ENCODE peak calls at places on chromosomes 4 and X, in six cellular contexts. One of them, this sample, is unnamed.
A peak's percentile ranks its signal among the peaks of the same experiment; 100 is the strongest.

GRCh38 chr4:110071466-110071865 is 126.9 kb downstream of the ELOVL6 start:
- DNase-seq in tibial artery: no peak
- DNase-seq in OCI-LY7: no peak
- DNase-seq in testis: no peak
- DNase-seq in cardiac muscle cell: no peak
- DNase-seq in activated CD8-positive, alpha-beta T cell treated with anti-CD3 and anti-CD28 coated beads for 36 hours: no peak
- DNase-seq in this sample: no peak

GRCh38 chrX:11944486-11944885 is 186.4 kb downstream of the MSL3 start:
- DNase-seq in testis: peak; percentile 27
- DNase-seq in activated CD8-positive, alpha-beta T cell treated with anti-CD3 and anti-CD28 coated beads for 36 hours: peak; percentile 13
- DNase-seq in cardiac muscle cell: peak; percentile 78
- DNase-seq in tibial artery: no peak
- DNase-seq in OCI-LY7: peak; percentile 3
- DNase-seq in this sample: peak; percentile 38

GRCh38 chr4:137601924-137602323 is 69.6 kb upstream of the PCDH18 start:
- DNase-seq in OCI-LY7: no peak
- DNase-seq in testis: no peak
- DNase-seq in cardiac muscle cell: no peak
- DNase-seq in tibial artery: no peak
- DNase-seq in activated CD8-positive, alpha-beta T cell treated with anti-CD3 and anti-CD28 coated beads for 36 hours: no peak
- DNase-seq in this sample: no peak

GRCh38 chr4:37243061-37243460 is 1.5 kb upstream of the NWD2 start:
- DNase-seq in activated CD8-positive, alpha-beta T cell treated with anti-CD3 and anti-CD28 coated beads for 36 hours: no peak
- DNase-seq in cardiac muscle cell: no peak
- DNase-seq in OCI-LY7: no peak
- DNase-seq in tibial artery: no peak
- DNase-seq in testis: peak; percentile 38
- DNase-seq in this sample: peak; percentile 12

GRCh38 chr4:30714408-30715031 is 5.6 kb upstream of the PCDH7 start:
- DNase-seq in activated CD8-positive, alpha-beta T cell treated with anti-CD3 and anti-CD28 coated beads for 36 hours: peak; percentile 4
- DNase-seq in testis: peak; percentile 64
- DNase-seq in tibial artery: peak; percentile 22
- DNase-seq in cardiac muscle cell: peak; percentile 74
- DNase-seq in OCI-LY7: peak; percentile 4
- DNase-seq in this sample: peak; percentile 73

GRCh38 chr4:144594471-144594986 is 51.4 kb upstream of the HHIP start:
- DNase-seq in testis: no peak
- DNase-seq in tibial artery: no peak
- DNase-seq in activated CD8-positive, alpha-beta T cell treated with anti-CD3 and anti-CD28 coated beads for 36 hours: no peak
- DNase-seq in OCI-LY7: no peak
- DNase-seq in cardiac muscle cell: no peak
- DNase-seq in this sample: no peak

GRCh38 chr4:109233585-109233984 is 68.9 kb downstream of the COL25A1 start:
- DNase-seq in activated CD8-positive, alpha-beta T cell treated with anti-CD3 and anti-CD28 coated beads for 36 hours: no peak
- DNase-seq in cardiac muscle cell: no peak
- DNase-seq in testis: no peak
- DNase-seq in OCI-LY7: no peak
- DNase-seq in tibial artery: no peak
- DNase-seq in this sample: no peak

GRCh38 chr4:48071171-48071570 is 54.6 kb downstream of the NIPAL1 start:
- DNase-seq in cardiac muscle cell: peak; percentile 63
- DNase-seq in activated CD8-positive, alpha-beta T cell treated with anti-CD3 and anti-CD28 coated beads for 36 hours: no peak
- DNase-seq in tibial artery: no peak
- DNase-seq in OCI-LY7: no peak
- DNase-seq in testis: no peak
- DNase-seq in this sample: no peak

GRCh38 chr4:57405359-57405758 is 295.2 kb upstream of the IGFBP7 start:
- DNase-seq in tibial artery: no peak
- DNase-seq in OCI-LY7: no peak
- DNase-seq in cardiac muscle cell: no peak
- DNase-seq in testis: no peak
- DNase-seq in activated CD8-positive, alpha-beta T cell treated with anti-CD3 and anti-CD28 coated beads for 36 hours: no peak
- DNase-seq in this sample: no peak

GRCh38 chr4:28918871-28919270 is 1801.3 kb upstream of the PCDH7 start:
- DNase-seq in testis: no peak
- DNase-seq in activated CD8-positive, alpha-beta T cell treated with anti-CD3 and anti-CD28 coated beads for 36 hours: no peak
- DNase-seq in OCI-LY7: no peak
- DNase-seq in cardiac muscle cell: no peak
- DNase-seq in tibial artery: no peak
- DNase-seq in this sample: no peak

GRCh38 chr4:1471443-1472147 is 65.4 kb upstream of the NKX1-1 start:
- DNase-seq in tibial artery: no peak
- DNase-seq in testis: no peak
- DNase-seq in activated CD8-positive, alpha-beta T cell treated with anti-CD3 and anti-CD28 coated beads for 36 hours: no peak
- DNase-seq in cardiac muscle cell: no peak
- DNase-seq in OCI-LY7: no peak
- DNase-seq in this sample: no peak

GRCh38 chr4:118682928-118683327 is 2.3 kb upstream of the METTL14 start:
- DNase-seq in cardiac muscle cell: peak; percentile 46
- DNase-seq in OCI-LY7: peak; percentile 39
- DNase-seq in activated CD8-positive, alpha-beta T cell treated with anti-CD3 and anti-CD28 coated beads for 36 hours: no peak
- DNase-seq in tibial artery: no peak
- DNase-seq in testis: no peak
- DNase-seq in this sample: no peak

GRCh38 chrX:7318661-7319060 is 170.7 kb upstream of the PUDP start:
- DNase-seq in tibial artery: no peak
- DNase-seq in testis: no peak
- DNase-seq in activated CD8-positive, alpha-beta T cell treated with anti-CD3 and anti-CD28 coated beads for 36 hours: no peak
- DNase-seq in cardiac muscle cell: no peak
- DNase-seq in OCI-LY7: no peak
- DNase-seq in this sample: no peak

GRCh38 chr4:110306363-110306762 is 107.9 kb upstream of the ELOVL6 start:
- DNase-seq in tibial artery: no peak
- DNase-seq in OCI-LY7: no peak
- DNase-seq in activated CD8-positive, alpha-beta T cell treated with anti-CD3 and anti-CD28 coated beads for 36 hours: no peak
- DNase-seq in cardiac muscle cell: peak; percentile 12
- DNase-seq in testis: no peak
- DNase-seq in this sample: no peak

GRCh38 chr4:176840166-176840565 is 47.4 kb upstream of the VEGFC start:
- DNase-seq in tibial artery: no peak
- DNase-seq in OCI-LY7: no peak
- DNase-seq in cardiac muscle cell: peak; percentile 70
- DNase-seq in testis: no peak
- DNase-seq in activated CD8-positive, alpha-beta T cell treated with anti-CD3 and anti-CD28 coated beads for 36 hours: no peak
- DNase-seq in this sample: no peak

GRCh38 chrX:9923357-9923756 is 43.8 kb upstream of the CLDN34 start:
- DNase-seq in testis: no peak
- DNase-seq in OCI-LY7: no peak
- DNase-seq in activated CD8-positive, alpha-beta T cell treated with anti-CD3 and anti-CD28 coated beads for 36 hours: no peak
- DNase-seq in cardiac muscle cell: no peak
- DNase-seq in tibial artery: no peak
- DNase-seq in this sample: no peak

GRCh38 chr4:165131247-165131832 is 18.7 kb upstream of the TMEM192 start:
- DNase-seq in OCI-LY7: peak; percentile 71
- DNase-seq in activated CD8-positive, alpha-beta T cell treated with anti-CD3 and anti-CD28 coated beads for 36 hours: peak; percentile 87
- DNase-seq in cardiac muscle cell: peak; percentile 71
- DNase-seq in testis: peak; percentile 86
- DNase-seq in tibial artery: peak; percentile 57
- DNase-seq in this sample: peak; percentile 87

GRCh38 chr4:151801547-151802516 is 41.0 kb upstream of the GATB start:
- DNase-seq in tibial artery: peak; percentile 32
- DNase-seq in OCI-LY7: peak; percentile 56
- DNase-seq in testis: peak; percentile 65
- DNase-seq in activated CD8-positive, alpha-beta T cell treated with anti-CD3 and anti-CD28 coated beads for 36 hours: peak; percentile 76
- DNase-seq in cardiac muscle cell: peak; percentile 60
- DNase-seq in this sample: peak; percentile 60

GRCh38 chrX:144586756-144587155 is 660.5 kb upstream of the SPANXN1 start:
- DNase-seq in activated CD8-positive, alpha-beta T cell treated with anti-CD3 and anti-CD28 coated beads for 36 hours: no peak
- DNase-seq in cardiac muscle cell: peak; percentile 0
- DNase-seq in tibial artery: no peak
- DNase-seq in testis: no peak
- DNase-seq in OCI-LY7: no peak
- DNase-seq in this sample: no peak

GRCh38 chr4:128387600-128388351 is 100.2 kb upstream of the PGRMC2 start:
- DNase-seq in tibial artery: no peak
- DNase-seq in OCI-LY7: no peak
- DNase-seq in activated CD8-positive, alpha-beta T cell treated with anti-CD3 and anti-CD28 coated beads for 36 hours: no peak
- DNase-seq in cardiac muscle cell: no peak
- DNase-seq in testis: no peak
- DNase-seq in this sample: no peak
- TF ChIP-seq CTCF in tibial artery: no peak
- TF ChIP-seq CTCF in OCI-LY7: no peak
- TF ChIP-seq CTCF in activated CD8-positive, alpha-beta T cell treated with anti-CD3 and anti-CD28 coated beads for 36 hours: no peak
- TF ChIP-seq CTCF in cardiac muscle cell: no peak
- TF ChIP-seq CTCF in testis: no peak
- TF ChIP-seq CTCF in this sample: no peak

GRCh38 chrX:110159235-110159634 is 156.3 kb downstream of the TMEM164 start:
- DNase-seq in activated CD8-positive, alpha-beta T cell treated with anti-CD3 and anti-CD28 coated beads for 36 hours: peak; percentile 5
- DNase-seq in cardiac muscle cell: no peak
- DNase-seq in OCI-LY7: peak; percentile 6
- DNase-seq in testis: no peak
- DNase-seq in tibial artery: no peak
- DNase-seq in this sample: no peak

GRCh38 chrX:110153900-110154299 is 151.0 kb downstream of the TMEM164 start:
- DNase-seq in testis: no peak
- DNase-seq in tibial artery: no peak
- DNase-seq in activated CD8-positive, alpha-beta T cell treated with anti-CD3 and anti-CD28 coated beads for 36 hours: no peak
- DNase-seq in cardiac muscle cell: peak; percentile 42
- DNase-seq in OCI-LY7: no peak
- DNase-seq in this sample: no peak

GRCh38 chrX:110157444-110157843 is 154.5 kb downstream of the TMEM164 start:
- DNase-seq in activated CD8-positive, alpha-beta T cell treated with anti-CD3 and anti-CD28 coated beads for 36 hours: no peak
- DNase-seq in tibial artery: no peak
- DNase-seq in OCI-LY7: no peak
- DNase-seq in cardiac muscle cell: no peak
- DNase-seq in testis: no peak
- DNase-seq in this sample: no peak

GRCh38 chrX:110156167-110156754 is 153.3 kb downstream of the TMEM164 start:
- DNase-seq in cardiac muscle cell: no peak
- DNase-seq in testis: no peak
- DNase-seq in tibial artery: no peak
- DNase-seq in OCI-LY7: peak; percentile 28
- DNase-seq in activated CD8-positive, alpha-beta T cell treated with anti-CD3 and anti-CD28 coated beads for 36 hours: no peak
- DNase-seq in this sample: no peak

GRCh38 chrX:110155759-110156158 is 152.8 kb downstream of the TMEM164 start:
- DNase-seq in tibial artery: no peak
- DNase-seq in activated CD8-positive, alpha-beta T cell treated with anti-CD3 and anti-CD28 coated beads for 36 hours: no peak
- DNase-seq in testis: no peak
- DNase-seq in OCI-LY7: no peak
- DNase-seq in cardiac muscle cell: no peak
- DNase-seq in this sample: no peak
- TF ChIP-seq CTCF in tibial artery: no peak
- TF ChIP-seq CTCF in activated CD8-positive, alpha-beta T cell treated with anti-CD3 and anti-CD28 coated beads for 36 hours: no peak
- TF ChIP-seq CTCF in testis: no peak
- TF ChIP-seq CTCF in OCI-LY7: no peak
- TF ChIP-seq CTCF in cardiac muscle cell: no peak
- TF ChIP-seq CTCF in this sample: no peak

GRCh38 chrX:98956014-98956413 is 1454.1 kb downstream of the PCDH19 start:
- DNase-seq in tibial artery: no peak
- DNase-seq in OCI-LY7: no peak
- DNase-seq in testis: no peak
- DNase-seq in cardiac muscle cell: no peak
- DNase-seq in activated CD8-positive, alpha-beta T cell treated with anti-CD3 and anti-CD28 coated beads for 36 hours: no peak
- DNase-seq in this sample: no peak
- TF ChIP-seq CTCF in tibial artery: no peak
- TF ChIP-seq CTCF in OCI-LY7: no peak
- TF ChIP-seq CTCF in testis: no peak
- TF ChIP-seq CTCF in cardiac muscle cell: no peak
- TF ChIP-seq CTCF in activated CD8-positive, alpha-beta T cell treated with anti-CD3 and anti-CD28 coated beads for 36 hours: no peak
- TF ChIP-seq CTCF in this sample: no peak

GRCh38 chrX:87338510-87338909 is 179.1 kb upstream of the KLHL4 start:
- DNase-seq in testis: no peak
- DNase-seq in activated CD8-positive, alpha-beta T cell treated with anti-CD3 and anti-CD28 coated beads for 36 hours: no peak
- DNase-seq in OCI-LY7: peak; percentile 1
- DNase-seq in tibial artery: no peak
- DNase-seq in cardiac muscle cell: peak; percentile 54
- DNase-seq in this sample: no peak
- TF ChIP-seq CTCF in testis: peak; percentile 21
- TF ChIP-seq CTCF in activated CD8-positive, alpha-beta T cell treated with anti-CD3 and anti-CD28 coated beads for 36 hours: no peak
- TF ChIP-seq CTCF in OCI-LY7: peak; percentile 52
- TF ChIP-seq CTCF in tibial artery: peak; percentile 40
- TF ChIP-seq CTCF in cardiac muscle cell: peak; percentile 24
- TF ChIP-seq CTCF in this sample: peak; percentile 44

GRCh38 chrX:78595901-78596502 is 63.1 kb downstream of the RTL3 start:
- DNase-seq in activated CD8-positive, alpha-beta T cell treated with anti-CD3 and anti-CD28 coated beads for 36 hours: peak; percentile 35
- DNase-seq in testis: peak; percentile 15
- DNase-seq in cardiac muscle cell: peak; percentile 44
- DNase-seq in OCI-LY7: peak; percentile 13
- DNase-seq in tibial artery: peak; percentile 17
- DNase-seq in this sample: peak; percentile 4
- TF ChIP-seq CTCF in activated CD8-positive, alpha-beta T cell treated with anti-CD3 and anti-CD28 coated beads for 36 hours: peak; percentile 21
- TF ChIP-seq CTCF in testis: no peak
- TF ChIP-seq CTCF in cardiac muscle cell: peak; percentile 37
- TF ChIP-seq CTCF in OCI-LY7: peak; percentile 67
- TF ChIP-seq CTCF in tibial artery: no peak
- TF ChIP-seq CTCF in this sample: no peak

GRCh38 chrX:134999469-134999868 is 8.7 kb downstream of the SMIM10 start:
- DNase-seq in cardiac muscle cell: peak; percentile 71
- DNase-seq in activated CD8-positive, alpha-beta T cell treated with anti-CD3 and anti-CD28 coated beads for 36 hours: no peak
- DNase-seq in OCI-LY7: peak; percentile 15
- DNase-seq in tibial artery: no peak
- DNase-seq in testis: no peak
- DNase-seq in this sample: no peak
- TF ChIP-seq CTCF in cardiac muscle cell: peak; percentile 39
- TF ChIP-seq CTCF in activated CD8-positive, alpha-beta T cell treated with anti-CD3 and anti-CD28 coated beads for 36 hours: peak; percentile 32
- TF ChIP-seq CTCF in OCI-LY7: peak; percentile 65
- TF ChIP-seq CTCF in tibial artery: peak; percentile 48
- TF ChIP-seq CTCF in testis: peak; percentile 42
- TF ChIP-seq CTCF in this sample: no peak

DNA sequence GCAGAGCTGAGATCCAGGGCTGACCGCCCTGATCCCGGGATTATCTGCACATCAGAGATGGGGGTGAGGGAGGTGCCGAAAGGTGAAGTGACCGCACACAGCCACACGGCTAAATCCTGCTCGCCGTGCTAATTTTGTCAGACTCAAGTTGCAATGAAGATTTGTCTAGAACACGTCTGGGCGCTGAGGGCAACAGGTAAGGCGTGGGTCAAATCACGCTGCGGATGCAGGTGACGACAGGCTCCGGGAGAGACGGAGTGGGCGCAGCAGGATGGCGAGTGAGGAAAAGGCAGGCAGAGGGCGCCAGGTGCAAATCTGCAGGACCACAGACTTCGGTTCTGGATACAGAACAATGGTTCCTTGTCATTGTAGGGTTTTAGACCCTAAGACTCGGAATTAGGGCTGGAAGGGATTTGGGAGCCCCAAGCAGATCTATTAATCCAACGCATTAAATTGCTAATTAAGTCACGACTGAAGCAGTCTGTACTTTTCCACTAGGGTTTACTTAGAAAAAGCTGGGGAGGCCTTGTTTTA is 1.9 kb upstream of the TBC1D14 start:
- DNase-seq in cardiac muscle cell: peak; percentile 47
- DNase-seq in OCI-LY7: peak; percentile 37
- DNase-seq in testis: peak; percentile 60
- DNase-seq in activated CD8-positive, alpha-beta T cell treated with anti-CD3 and anti-CD28 coated beads for 36 hours: peak; percentile 42
- DNase-seq in tibial artery: no peak
- DNase-seq in this sample: peak; percentile 39
- TF ChIP-seq CTCF in cardiac muscle cell: peak; percentile 49
- TF ChIP-seq CTCF in OCI-LY7: peak; percentile 73
- TF ChIP-seq CTCF in testis: peak; percentile 21
- TF ChIP-seq CTCF in activated CD8-positive, alpha-beta T cell treated with anti-CD3 and anti-CD28 coated beads for 36 hours: peak; percentile 31
- TF ChIP-seq CTCF in tibial artery: no peak
- TF ChIP-seq CTCF in this sample: no peak